ENCODE peak calls at places on chromosome 6, in seven cellular contexts. X, C, U, D, J, B and S are unnamed samples.
A peak's percentile ranks its signal among the peaks of the same experiment; 100 is the strongest.

GRCh38 chr6:27145731-27146455 is 101.6 kb upstream of the PRSS16 start:
- DNase-seq in X (peak; percentile 91), C (no peak), U (peak; percentile 93), D (peak; percentile 77), J (no peak), B (peak; percentile 82), S (peak; percentile 95)

GRCh38 chr6:100664274-100665040 is 199.7 kb upstream of the SIM1 start:
- DNase-seq in X (peak; percentile 57), C (peak; percentile 3), U (peak; percentile 49), D (no peak), J (no peak), B (peak; percentile 64), S (peak; percentile 17)

GRCh38 chr6:77467038-77467437 is 3.7 kb upstream of the HTR1B start:
- DNase-seq in X (peak; percentile 13), C (no peak), U (peak; percentile 46), D (no peak), J (no peak), B (peak; percentile 48), S (no peak)

GRCh38 chr6:25830461-25830860 is 1.4 kb downstream of the SLC17A1 start:
- DNase-seq in X (no peak), C (no peak), U (no peak), D (no peak), J (no peak), B (no peak), S (no peak)

GRCh38 chr6:20565291-20565690 is 31.0 kb downstream of the CDKAL1 start:
- DNase-seq in X (peak; percentile 4), C (no peak), U (no peak), D (no peak), J (no peak), B (no peak), S (no peak)

GRCh38 chr6:4510317-4510716 is 265.9 kb upstream of the CDYL start:
- DNase-seq in X (no peak), C (no peak), U (no peak), D (no peak), J (no peak), B (no peak), S (no peak)

GRCh38 chr6:114364295-114364694 is 21.5 kb upstream of the HS3ST5 start:
- DNase-seq in X (peak; percentile 78), C (no peak), U (peak; percentile 68), D (peak; percentile 38), J (no peak), B (peak; percentile 65), S (peak; percentile 92)

GRCh38 chr6:157045831-157046454 is 268.8 kb downstream of the ARID1B start:
- DNase-seq in X (peak; percentile 82), C (no peak), U (peak; percentile 76), D (no peak), J (no peak), B (peak; percentile 54), S (peak; percentile 82)

GRCh38 chr6:105759015-105759414 is 327.1 kb upstream of the PRDM1 start:
- DNase-seq in X (no peak), C (no peak), U (no peak), D (no peak), J (no peak), B (peak; percentile 61), S (no peak)

GRCh38 chr6:107957165-107957908 is 671 bp downstream of the SEC63 start:
- DNase-seq in X (peak; percentile 77), C (peak; percentile 43), U (peak; percentile 85), D (peak; percentile 38), J (no peak), B (peak; percentile 70), S (peak; percentile 65)

GRCh38 chr6:107962723-107963122 is 4.7 kb upstream of the SEC63 start:
- DNase-seq in X (no peak), C (no peak), U (no peak), D (no peak), J (no peak), B (no peak), S (no peak)

GRCh38 chr6:107956586-107957164 is 1.3 kb downstream of the SEC63 start:
- DNase-seq in X (peak; percentile 65), C (no peak), U (peak; percentile 86), D (no peak), J (no peak), B (peak; percentile 50), S (no peak)

GRCh38 chr6:107957909-107958688 is at the start of gene SEC63:
- DNase-seq in X (peak; percentile 96), C (peak; percentile 93), U (peak; percentile 97), D (peak; percentile 97), J (peak; percentile 79), B (peak; percentile 98), S (peak; percentile 98)
- H3K4me2 ChIP-seq in X (peak within 1 kb of the TSS; percentile 93), C (peak within 1 kb of the TSS; percentile 80), U (peak within 1 kb of the TSS; percentile 98), D (peak within 1 kb of the TSS; percentile 98), J (peak within 1 kb of the TSS; percentile 71), B (peak within 1 kb of the TSS; percentile 87), S (peak within 1 kb of the TSS; percentile 47)

DNA sequence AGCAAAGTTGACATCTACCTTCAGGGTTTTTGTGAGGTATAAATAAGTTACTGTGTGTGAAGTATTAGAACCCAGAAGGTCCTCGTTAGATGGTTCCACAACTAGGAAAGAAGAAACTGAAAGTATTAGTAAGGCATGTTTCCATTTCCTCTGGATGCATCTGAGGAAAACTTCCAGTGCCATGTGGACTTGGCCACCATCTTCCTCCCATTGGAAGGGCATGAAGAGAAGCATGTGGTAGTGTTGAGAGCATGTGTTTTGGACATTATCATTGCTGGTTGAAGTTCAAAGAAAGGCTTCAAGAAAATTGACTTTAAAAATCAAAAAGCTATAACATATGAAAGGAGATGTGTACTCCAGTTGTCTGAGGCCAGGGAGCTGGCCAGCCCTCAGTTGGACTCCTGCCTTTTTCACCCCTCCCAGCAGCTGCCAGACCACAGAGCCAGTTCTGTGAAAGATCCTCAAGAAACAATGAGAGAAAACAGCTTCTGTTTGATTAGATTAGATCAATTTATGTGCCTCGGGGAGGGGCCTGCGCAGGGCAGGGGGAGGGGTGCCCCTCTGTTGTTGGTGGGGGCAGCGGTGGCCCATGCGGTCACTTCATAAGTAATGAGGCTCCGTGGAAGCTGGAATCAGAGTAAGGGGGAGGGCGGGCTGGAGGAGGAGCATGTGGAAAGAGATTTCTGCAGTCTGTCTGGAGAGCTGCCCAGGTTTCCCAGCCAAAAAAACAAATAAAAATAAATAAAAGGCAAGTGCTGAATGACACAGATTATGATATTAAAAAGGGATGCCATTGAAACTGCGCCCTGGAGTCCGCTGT is 154.0 kb downstream of the JARID2 start:
- DNase-seq in X (peak; percentile 82), C (no peak), U (peak; percentile 84), D (no peak), J (no peak), B (no peak), S (peak; percentile 72)
- H3K27ac ChIP-seq in X (no peak overlapping the region), C (peak overlapping the region; percentile 66), U (no peak overlapping the region), D (no peak overlapping the region), J (no peak overlapping the region), B (no peak overlapping the region), S (peak overlapping the region; percentile 71)

GRCh38 chr6:99530627-99531026 is 15.4 kb upstream of the USP45 start:
- DNase-seq in X (no peak), C (no peak), U (no peak), D (no peak), J (no peak), B (no peak), S (no peak)
- H3K23ac ChIP-seq in X (no peak overlapping the region), C (no peak overlapping the region), U (no peak overlapping the region), D (no peak overlapping the region), J (no peak overlapping the region), B (no peak overlapping the region), S (no peak overlapping the region)

DNA sequence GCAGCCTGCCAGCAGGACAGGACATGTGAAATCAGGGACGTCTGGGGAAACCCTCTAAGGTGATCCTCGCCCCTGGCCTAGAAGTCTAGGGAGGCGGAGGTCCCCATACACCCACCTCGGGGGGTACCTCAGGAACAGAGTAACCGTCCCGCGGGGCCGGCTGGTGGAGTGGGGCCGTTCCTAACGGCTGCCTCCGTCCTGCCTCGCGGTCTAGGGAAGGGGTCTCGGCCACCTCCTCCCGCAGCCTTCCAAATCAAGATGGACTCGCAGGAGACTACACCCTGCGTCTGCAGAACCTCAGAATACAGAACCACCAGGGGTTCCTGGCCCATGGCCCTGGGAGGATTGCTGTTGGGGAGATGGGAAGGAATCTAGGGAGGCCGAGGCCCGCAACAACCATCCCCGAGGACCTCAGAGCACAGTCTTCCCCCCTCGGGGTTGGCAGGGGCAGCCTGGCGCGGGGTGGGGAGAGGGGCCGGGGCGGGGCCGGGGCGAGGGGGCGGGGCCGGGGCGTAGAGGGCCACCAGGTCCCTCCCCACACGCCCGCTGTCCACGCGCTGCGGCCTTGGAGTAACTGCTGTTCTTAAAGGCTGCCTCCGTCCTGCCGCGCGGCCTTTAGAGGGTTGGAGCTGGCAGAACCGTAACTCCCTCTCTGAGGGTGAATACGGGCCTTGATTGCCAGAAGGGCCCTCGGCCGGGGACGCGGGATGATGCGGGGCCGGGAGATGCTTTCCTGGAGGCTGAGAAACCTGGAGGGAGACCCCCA is 89.0 kb upstream of the MLN start:
- DNase-seq in X (no peak), C (no peak), U (no peak), D (no peak), J (no peak), B (no peak), S (no peak)
- H3K4me2 ChIP-seq in X (no peak overlapping the region), C (no peak overlapping the region), U (no peak overlapping the region), D (no peak overlapping the region), J (no peak overlapping the region), B (no peak overlapping the region), S (no peak overlapping the region)

GRCh38 chr6:7236312-7237209 is 76.4 kb downstream of the SSR1 start:
- DNase-seq in X (no peak), C (no peak), U (no peak), D (no peak), J (no peak), B (no peak), S (no peak)
- H3K27ac ChIP-seq in X (no peak overlapping the region), C (no peak overlapping the region), U (no peak overlapping the region), D (no peak overlapping the region), J (no peak overlapping the region), B (no peak overlapping the region), S (no peak overlapping the region)

GRCh38 chr6:109853951-109854350 is 124.2 kb upstream of the GPR6 start:
- DNase-seq in X (no peak), C (no peak), U (no peak), D (no peak), J (no peak), B (no peak), S (no peak)

GRCh38 chr6:109854541-109855308 is 123.4 kb upstream of the GPR6 start:
- DNase-seq in X (no peak), C (no peak), U (no peak), D (peak; percentile 69), J (peak; percentile 15), B (peak; percentile 26), S (peak; percentile 95)

GRCh38 chr6:109852713-109853112 is 125.4 kb upstream of the GPR6 start:
- DNase-seq in X (no peak), C (no peak), U (no peak), D (no peak), J (no peak), B (no peak), S (no peak)

DNA sequence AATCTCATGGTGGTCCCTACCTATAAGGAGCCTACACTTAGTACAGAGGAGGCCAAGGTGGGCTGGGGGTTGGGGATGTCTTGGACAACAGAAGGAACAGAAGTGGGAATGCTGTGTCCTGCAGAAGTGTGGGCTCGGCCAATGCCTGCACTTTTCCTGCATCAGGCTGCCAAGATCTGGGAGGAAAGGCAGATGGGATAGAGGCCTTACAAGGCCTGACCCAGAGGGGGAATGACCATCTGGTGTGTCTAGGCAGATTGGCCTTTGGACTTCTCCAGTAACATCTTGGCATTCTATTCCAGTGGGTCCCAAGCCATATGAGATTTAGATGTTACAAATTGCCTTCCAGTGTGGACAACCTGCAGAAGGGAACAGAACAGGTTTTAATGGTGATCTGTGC is 124.7 kb upstream of the GPR6 start:
- DNase-seq in X (no peak), C (no peak), U (no peak), D (no peak), J (no peak), B (no peak), S (no peak)
- H3K23ac ChIP-seq in X (no peak overlapping the region), C (no peak overlapping the region), U (no peak overlapping the region), D (no peak overlapping the region), J (no peak overlapping the region), B (no peak overlapping the region), S (no peak overlapping the region)